ENCODE peak calls at places on chromosomes 7 and 10, in nine cellular contexts. One of them, this sample, is unnamed.

GRCh38 chr7:139635521-139636240 is 112.2 kb downstream of the CLEC2L start:
- DNase-seq in stomach: no peak
- DNase-seq in HEK293T: no peak
- DNase-seq in naive thymus-derived CD4-positive, alpha-beta T cell: peak
- DNase-seq in GM23248: no peak
- DNase-seq in GM12865: no peak
- DNase-seq in MCF 10A: no peak
- DNase-seq in aorta: no peak
- DNase-seq in GM23338: no peak
- DNase-seq in this sample: no peak

GRCh38 chr10:3312403-3312802 is 139.8 kb upstream of the PITRM1 start:
- DNase-seq in stomach: no peak
- DNase-seq in HEK293T: no peak
- DNase-seq in naive thymus-derived CD4-positive, alpha-beta T cell: no peak
- DNase-seq in GM23248: no peak
- DNase-seq in GM12865: no peak
- DNase-seq in MCF 10A: no peak
- DNase-seq in aorta: no peak
- DNase-seq in GM23338: peak
- DNase-seq in this sample: no peak

GRCh38 chr10:73968101-73968515 is 29.8 kb upstream of the VCL start:
- DNase-seq in stomach: no peak
- DNase-seq in HEK293T: no peak
- DNase-seq in naive thymus-derived CD4-positive, alpha-beta T cell: no peak
- DNase-seq in GM23248: peak
- DNase-seq in GM12865: no peak
- DNase-seq in MCF 10A: no peak
- DNase-seq in aorta: no peak
- DNase-seq in GM23338: peak
- DNase-seq in this sample: peak

GRCh38 chr7:35596061-35596460 is 98.9 kb downstream of the HERPUD2 start:
- DNase-seq in stomach: no peak
- DNase-seq in HEK293T: no peak
- DNase-seq in naive thymus-derived CD4-positive, alpha-beta T cell: no peak
- DNase-seq in GM23248: peak
- DNase-seq in GM12865: no peak
- DNase-seq in MCF 10A: peak
- DNase-seq in aorta: no peak
- DNase-seq in GM23338: no peak
- DNase-seq in this sample: peak

GRCh38 chr10:10804998-10805737 is 212.5 kb upstream of the CELF2 start:
- DNase-seq in stomach: no peak
- DNase-seq in HEK293T: no peak
- DNase-seq in naive thymus-derived CD4-positive, alpha-beta T cell: no peak
- DNase-seq in GM23248: peak
- DNase-seq in GM12865: peak
- DNase-seq in MCF 10A: peak
- DNase-seq in aorta: no peak
- DNase-seq in GM23338: no peak
- DNase-seq in this sample: no peak

GRCh38 chr7:43636093-43636492 is 53.2 kb downstream of the STK17A start:
- DNase-seq in stomach: no peak
- DNase-seq in HEK293T: no peak
- DNase-seq in naive thymus-derived CD4-positive, alpha-beta T cell: no peak
- DNase-seq in GM23248: peak
- DNase-seq in GM12865: no peak
- DNase-seq in MCF 10A: peak
- DNase-seq in aorta: no peak
- DNase-seq in GM23338: no peak
- DNase-seq in this sample: peak

GRCh38 chr7:91347288-91347687 is 83.1 kb downstream of the FZD1 start:
- DNase-seq in stomach: no peak
- DNase-seq in HEK293T: no peak
- DNase-seq in naive thymus-derived CD4-positive, alpha-beta T cell: no peak
- DNase-seq in GM23248: no peak
- DNase-seq in GM12865: no peak
- DNase-seq in MCF 10A: no peak
- DNase-seq in aorta: no peak
- DNase-seq in GM23338: no peak
- DNase-seq in this sample: peak

GRCh38 chr10:79390551-79391229 is 43.4 kb downstream of the PPIF start:
- DNase-seq in stomach: peak
- DNase-seq in HEK293T: no peak
- DNase-seq in naive thymus-derived CD4-positive, alpha-beta T cell: no peak
- DNase-seq in GM23248: no peak
- DNase-seq in GM12865: peak
- DNase-seq in MCF 10A: no peak
- DNase-seq in aorta: peak
- DNase-seq in GM23338: no peak
- DNase-seq in this sample: peak

GRCh38 chr10:3106908-3107425 is 39.6 kb downstream of the PFKP start:
- DNase-seq in stomach: no peak
- DNase-seq in HEK293T: no peak
- DNase-seq in naive thymus-derived CD4-positive, alpha-beta T cell: no peak
- DNase-seq in GM23248: peak
- DNase-seq in GM12865: no peak
- DNase-seq in MCF 10A: no peak
- DNase-seq in aorta: peak
- DNase-seq in GM23338: no peak
- DNase-seq in this sample: no peak

GRCh38 chr7:13949939-13950338 is 39.5 kb downstream of the ETV1 start:
- DNase-seq in stomach: no peak
- DNase-seq in HEK293T: no peak
- DNase-seq in naive thymus-derived CD4-positive, alpha-beta T cell: no peak
- DNase-seq in GM23248: no peak
- DNase-seq in GM12865: no peak
- DNase-seq in MCF 10A: no peak
- DNase-seq in aorta: no peak
- DNase-seq in GM23338: no peak
- DNase-seq in this sample: no peak

GRCh38 chr10:119545310-119545709 is 2.8 kb upstream of the RGS10 start:
- DNase-seq in stomach: no peak
- DNase-seq in HEK293T: no peak
- DNase-seq in naive thymus-derived CD4-positive, alpha-beta T cell: no peak
- DNase-seq in GM23248: no peak
- DNase-seq in GM12865: no peak
- DNase-seq in MCF 10A: no peak
- DNase-seq in aorta: no peak
- DNase-seq in GM23338: no peak
- DNase-seq in this sample: no peak

GRCh38 chr10:132662186-132662920 is 123.6 kb downstream of the NKX6-2 start:
- DNase-seq in stomach: no peak
- DNase-seq in HEK293T: no peak
- DNase-seq in naive thymus-derived CD4-positive, alpha-beta T cell: no peak
- DNase-seq in GM23248: no peak
- DNase-seq in GM12865: no peak
- DNase-seq in MCF 10A: no peak
- DNase-seq in aorta: no peak
- DNase-seq in GM23338: no peak
- DNase-seq in this sample: no peak

GRCh38 chr7:38318803-38319416 is 45.5 kb upstream of the TARP start:
- DNase-seq in stomach: no peak
- DNase-seq in HEK293T: peak
- DNase-seq in naive thymus-derived CD4-positive, alpha-beta T cell: no peak
- DNase-seq in GM23248: peak
- DNase-seq in GM12865: peak
- DNase-seq in MCF 10A: peak
- DNase-seq in aorta: no peak
- DNase-seq in GM23338: peak
- DNase-seq in this sample: peak

GRCh38 chr7:101814081-101814995 is 3.1 kb upstream of the CUX1 start:
- DNase-seq in stomach: peak
- DNase-seq in HEK293T: peak
- DNase-seq in naive thymus-derived CD4-positive, alpha-beta T cell: peak
- DNase-seq in GM23248: peak
- DNase-seq in GM12865: peak
- DNase-seq in MCF 10A: peak
- DNase-seq in aorta: peak
- DNase-seq in GM23338: peak
- DNase-seq in this sample: peak

GRCh38 chr10:125448596-125448995 is 234.4 kb downstream of the TEX36 start:
- DNase-seq in stomach: no peak
- DNase-seq in HEK293T: peak
- DNase-seq in naive thymus-derived CD4-positive, alpha-beta T cell: no peak
- DNase-seq in GM23248: peak
- DNase-seq in GM12865: peak
- DNase-seq in MCF 10A: peak
- DNase-seq in aorta: no peak
- DNase-seq in GM23338: peak
- DNase-seq in this sample: peak

GRCh38 chr10:49347342-49347741 is 48.4 kb downstream of the C10orf71 start:
- DNase-seq in stomach: no peak
- DNase-seq in HEK293T: no peak
- DNase-seq in naive thymus-derived CD4-positive, alpha-beta T cell: no peak
- DNase-seq in GM23248: no peak
- DNase-seq in GM12865: no peak
- DNase-seq in MCF 10A: no peak
- DNase-seq in aorta: no peak
- DNase-seq in GM23338: no peak
- DNase-seq in this sample: no peak

GRCh38 chr10:34092891-34093290 is 722.2 kb downstream of the PARD3 start:
- DNase-seq in stomach: no peak
- DNase-seq in HEK293T: no peak
- DNase-seq in naive thymus-derived CD4-positive, alpha-beta T cell: no peak
- DNase-seq in GM23248: peak
- DNase-seq in GM12865: no peak
- DNase-seq in MCF 10A: peak
- DNase-seq in aorta: no peak
- DNase-seq in GM23338: no peak
- DNase-seq in this sample: no peak

GRCh38 chr7:129773328-129773731 is 161.8 kb downstream of the NRF1 start:
- DNase-seq in stomach: no peak
- DNase-seq in HEK293T: no peak
- DNase-seq in naive thymus-derived CD4-positive, alpha-beta T cell: no peak
- DNase-seq in GM23248: no peak
- DNase-seq in GM12865: peak
- DNase-seq in MCF 10A: no peak
- DNase-seq in aorta: no peak
- DNase-seq in GM23338: no peak
- DNase-seq in this sample: no peak

GRCh38 chr7:45920543-45921380 is at the start of gene IGFBP3:
- DNase-seq in stomach: no peak
- DNase-seq in HEK293T: peak
- DNase-seq in naive thymus-derived CD4-positive, alpha-beta T cell: no peak
- DNase-seq in GM23248: peak
- DNase-seq in GM12865: peak
- DNase-seq in MCF 10A: peak
- DNase-seq in aorta: peak
- DNase-seq in GM23338: peak
- DNase-seq in this sample: peak

GRCh38 chr10:124559372-124560132 is 97.9 kb downstream of the LHPP start:
- DNase-seq in stomach: no peak
- DNase-seq in HEK293T: no peak
- DNase-seq in naive thymus-derived CD4-positive, alpha-beta T cell: no peak
- DNase-seq in GM23248: no peak
- DNase-seq in GM12865: no peak
- DNase-seq in MCF 10A: no peak
- DNase-seq in aorta: peak
- DNase-seq in GM23338: no peak
- DNase-seq in this sample: no peak

GRCh38 chr10:109823196-109823595 is 100.1 kb downstream of the XPNPEP1 start:
- DNase-seq in stomach: no peak
- DNase-seq in HEK293T: no peak
- DNase-seq in naive thymus-derived CD4-positive, alpha-beta T cell: no peak
- DNase-seq in GM23248: peak
- DNase-seq in GM12865: no peak
- DNase-seq in MCF 10A: peak
- DNase-seq in aorta: no peak
- DNase-seq in GM23338: no peak
- DNase-seq in this sample: no peak